ENCODE peak calls at places on chromosomes 5 and 9, in four cellular contexts. One of them, this sample, is unnamed.

GRCh38 chr5:1152156-1152555 is 40.3 kb upstream of the SLC12A7 start:
- DNase-seq in mesendoderm: no peak
- DNase-seq in H1: no peak
- DNase-seq in H9: no peak
- DNase-seq in this sample: no peak

GRCh38 chr9:93132287-93132927 is 1.6 kb downstream of the NINJ1 start:
- DNase-seq in mesendoderm: no peak
- DNase-seq in H1: no peak
- DNase-seq in H9: no peak
- DNase-seq in this sample: no peak

GRCh38 chr9:116574027-116574679 is 113.0 kb upstream of the TRIM32 start:
- DNase-seq in mesendoderm: peak; percentile 77
- DNase-seq in H1: no peak
- DNase-seq in H9: no peak
- DNase-seq in this sample: peak; percentile 13

GRCh38 chr9:89440548-89440947 is 57.4 kb downstream of the SEMA4D start:
- DNase-seq in mesendoderm: no peak
- DNase-seq in H1: no peak
- DNase-seq in H9: no peak
- DNase-seq in this sample: no peak

GRCh38 chr5:60399507-60399906 is 300.5 kb downstream of the DEPDC1B start:
- DNase-seq in mesendoderm: no peak
- DNase-seq in H1: no peak
- DNase-seq in H9: no peak
- DNase-seq in this sample: no peak

GRCh38 chr5:178535299-178536175 is 54.7 kb downstream of the COL23A1 start:
- DNase-seq in mesendoderm: no peak
- DNase-seq in H1: no peak
- DNase-seq in H9: no peak
- DNase-seq in this sample: no peak

GRCh38 chr5:52864376-52864775 is 76.7 kb downstream of the ITGA1 start:
- DNase-seq in mesendoderm: no peak
- DNase-seq in H1: no peak
- DNase-seq in H9: no peak
- DNase-seq in this sample: peak; percentile 76

GRCh38 chr5:42514759-42515158 is 91.5 kb downstream of the GHR start:
- DNase-seq in mesendoderm: peak; percentile 50
- DNase-seq in H1: no peak
- DNase-seq in H9: peak; percentile 31
- DNase-seq in this sample: no peak

GRCh38 chr9:72441296-72442211 is 76.5 kb upstream of the ZFAND5 start:
- DNase-seq in mesendoderm: peak; percentile 21
- DNase-seq in H1: peak; percentile 13
- DNase-seq in H9: no peak
- DNase-seq in this sample: peak; percentile 35

GRCh38 chr5:10140195-10140973 is 109.3 kb downstream of the ATPSCKMT start:
- DNase-seq in mesendoderm: peak; percentile 56
- DNase-seq in H1: no peak
- DNase-seq in H9: peak; percentile 63
- DNase-seq in this sample: peak; percentile 7

GRCh38 chr5:151800527-151800926 is 28.8 kb downstream of the G3BP1 start:
- DNase-seq in mesendoderm: no peak
- DNase-seq in H1: no peak
- DNase-seq in H9: no peak
- DNase-seq in this sample: no peak

DNA sequence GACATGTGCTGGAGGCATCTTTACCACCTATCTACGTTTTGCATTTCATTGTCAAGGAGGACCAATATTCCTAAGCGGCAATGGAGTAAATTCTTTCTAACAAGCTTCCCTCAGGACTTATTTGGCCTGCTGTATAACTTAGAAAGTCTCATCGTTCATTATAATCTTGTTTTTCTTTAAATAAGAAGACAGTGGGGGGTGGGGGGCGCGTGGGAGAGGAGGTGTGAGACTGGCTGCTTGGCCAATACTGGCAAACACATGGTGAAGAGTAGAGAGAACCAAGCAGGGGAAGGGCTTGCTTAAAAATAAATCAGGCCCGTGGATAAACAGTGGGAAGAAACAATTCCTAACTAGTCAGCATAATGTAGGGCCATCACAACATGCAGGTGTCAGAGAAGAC is 217.2 kb downstream of the GRIA1 start:
- DNase-seq in mesendoderm: no peak
- DNase-seq in H1: no peak
- DNase-seq in H9: no peak
- DNase-seq in this sample: no peak
- H4K5ac ChIP-seq in mesendoderm: no peak overlapping the region
- H4K5ac ChIP-seq in H1: no peak overlapping the region
- H4K5ac ChIP-seq in H9: no peak overlapping the region
- H4K5ac ChIP-seq in this sample: no peak overlapping the region

DNA sequence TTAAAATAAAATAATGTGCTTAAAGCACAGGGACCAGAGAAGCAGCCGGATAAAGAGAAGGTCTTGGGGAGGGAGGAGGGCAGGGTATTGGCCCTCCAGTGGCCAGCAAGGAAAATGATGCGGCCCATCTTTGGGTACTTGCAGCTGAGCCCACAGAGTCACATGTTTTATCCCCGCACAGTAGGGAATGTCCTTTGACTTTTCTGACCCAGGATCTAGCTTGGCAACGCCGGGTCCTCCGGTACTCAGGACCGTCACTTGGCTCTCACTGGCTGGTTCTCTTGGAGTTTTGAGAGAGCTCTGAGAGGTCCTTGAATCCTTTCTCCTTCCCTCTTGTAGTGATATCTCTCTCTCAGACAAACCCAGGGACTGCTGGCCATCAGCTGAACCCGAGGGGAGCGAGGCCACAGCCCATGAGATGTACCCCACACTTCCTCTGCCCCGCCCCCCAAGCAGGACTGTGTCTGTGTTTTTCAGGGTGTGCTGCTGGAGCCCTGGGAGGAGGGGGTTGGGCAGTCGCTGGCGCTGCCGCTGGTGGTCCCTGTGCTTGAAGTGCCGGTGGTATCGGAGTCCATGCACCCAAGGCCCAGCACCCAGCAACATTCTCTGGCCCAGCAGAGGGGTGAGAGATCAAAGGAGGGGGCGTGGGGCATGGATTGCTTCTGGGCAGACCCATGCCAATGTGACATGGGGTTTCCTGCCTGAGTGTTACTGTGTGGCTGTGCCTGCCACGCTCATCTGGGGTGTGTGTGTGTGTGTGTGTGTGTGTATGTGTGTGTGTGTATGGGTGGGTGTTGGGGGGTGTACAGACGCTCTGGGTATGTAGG is 35.5 kb upstream of the HSPA9 start:
- DNase-seq in mesendoderm: peak; percentile 68
- DNase-seq in H1: no peak
- DNase-seq in H9: peak; percentile 62
- DNase-seq in this sample: no peak
- H3K4ac ChIP-seq in mesendoderm: no peak overlapping the region
- H3K4ac ChIP-seq in H1: peak overlapping the region; percentile 40
- H3K4ac ChIP-seq in H9: no peak overlapping the region
- H3K4ac ChIP-seq in this sample: peak overlapping the region; percentile 61

GRCh38 chr9:36170531-36170930 is 1.3 kb downstream of the CCIN start:
- DNase-seq in mesendoderm: no peak
- DNase-seq in H1: no peak
- DNase-seq in H9: no peak
- DNase-seq in this sample: no peak
- H4K5ac ChIP-seq in mesendoderm: no peak overlapping the region
- H4K5ac ChIP-seq in H1: no peak overlapping the region
- H4K5ac ChIP-seq in H9: no peak overlapping the region
- H4K5ac ChIP-seq in this sample: no peak overlapping the region

DNA sequence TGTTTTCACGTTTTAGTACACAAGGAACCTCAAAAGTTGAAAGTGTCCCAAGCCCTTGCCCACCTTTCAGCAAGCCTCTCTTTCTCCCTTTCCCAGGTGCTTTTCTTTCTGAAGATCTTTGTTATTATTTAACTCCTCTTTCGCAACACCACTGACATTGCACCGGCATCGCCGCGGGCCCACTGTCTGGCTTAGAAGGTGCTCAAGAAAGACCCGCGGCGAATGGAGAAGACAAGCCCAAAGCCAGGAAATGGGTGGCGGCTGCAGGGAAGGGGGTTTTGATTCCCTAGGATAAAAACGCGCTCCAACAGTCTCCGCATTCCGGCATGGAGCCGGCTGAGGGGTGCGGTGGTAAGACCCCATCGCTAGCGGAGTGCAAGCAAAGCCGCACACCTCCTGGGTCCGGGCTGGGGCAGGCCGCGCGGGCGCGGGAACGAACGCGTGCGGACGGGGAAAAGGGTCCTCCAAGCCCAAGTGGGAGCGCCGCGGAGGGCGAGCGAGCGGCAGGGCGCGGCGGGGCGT is 403 bp upstream of the AFAP1L1 start:
- DNase-seq in mesendoderm: peak; percentile 48
- DNase-seq in H1: no peak
- DNase-seq in H9: peak; percentile 70
- DNase-seq in this sample: no peak
- H3K4ac ChIP-seq in mesendoderm: no peak overlapping the region
- H3K4ac ChIP-seq in H1: no peak overlapping the region
- H3K4ac ChIP-seq in H9: no peak overlapping the region
- H3K4ac ChIP-seq in this sample: peak overlapping the region; percentile 60

DNA sequence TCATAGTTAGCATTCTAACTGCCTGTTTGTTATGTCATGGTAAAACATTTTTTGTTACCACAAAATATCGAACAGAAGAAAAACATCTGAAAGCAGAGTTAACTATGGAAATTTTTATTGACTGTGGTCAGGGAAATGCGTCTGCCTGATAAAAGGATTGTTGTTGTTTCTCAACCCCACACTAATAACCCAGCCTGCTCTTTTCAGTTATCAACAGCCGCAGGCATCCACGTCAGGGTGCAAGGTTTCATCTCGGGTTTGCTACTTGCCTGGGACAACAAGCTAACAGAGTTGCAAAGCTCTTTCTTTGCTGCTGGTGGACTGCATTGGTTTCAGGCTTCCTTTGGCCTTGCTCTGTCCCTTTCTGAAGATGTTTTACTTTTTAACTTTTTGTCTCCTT is 969.2 kb downstream of the CDH18 start:
- DNase-seq in mesendoderm: peak; percentile 14
- DNase-seq in H1: no peak
- DNase-seq in H9: no peak
- DNase-seq in this sample: no peak
- H4K5ac ChIP-seq in mesendoderm: no peak overlapping the region
- H4K5ac ChIP-seq in H1: no peak overlapping the region
- H4K5ac ChIP-seq in H9: no peak overlapping the region
- H4K5ac ChIP-seq in this sample: no peak overlapping the region